ENCODE peak calls at places on chromosomes 4 and X, in seven cellular contexts. U, A, S, J, M, C and Y are unnamed samples.

GRCh38 chr4:42309571-42310260 is 87.6 kb upstream of the SHISA3 start:
- DNase-seq in M (no peak), C (no peak), J (no peak), A (no peak), S (no peak), U (no peak), Y (no peak)

GRCh38 chrX:74449937-74450330 is 28.6 kb downstream of the SLC16A2 start:
- DNase-seq in S (peak; percentile 81), C (peak; percentile 70), A (no peak), M (peak; percentile 68), U (peak; percentile 83), J (peak; percentile 23), Y (peak; percentile 29)

GRCh38 chrX:9704876-9705465 is 60.7 kb downstream of the GPR143 start:
- DNase-seq in C (no peak), J (no peak), U (no peak), A (no peak), M (no peak), S (no peak), Y (no peak)

GRCh38 chr4:99067617-99068016 is 21.0 kb downstream of the ADH5 start:
- DNase-seq in M (no peak), C (no peak), J (no peak), S (no peak), A (no peak), U (no peak), Y (no peak)

GRCh38 chrX:71143508-71143907 is 1.1 kb upstream of the NLGN3 start:
- DNase-seq in S (peak; percentile 45), M (peak; percentile 41), U (no peak), A (no peak), C (no peak), J (no peak), Y (no peak)

GRCh38 chr4:139144161-139144859 is 32.7 kb downstream of the ELF2 start:
- DNase-seq in U (peak; percentile 77), M (peak; percentile 66), S (peak; percentile 76), C (peak; percentile 62), J (peak; percentile 50), A (no peak), Y (peak; percentile 49)

GRCh38 chrX:133232331-133232730 is 14.2 kb upstream of the TFDP3 start:
- DNase-seq in C (no peak), J (no peak), A (no peak), S (no peak), M (no peak), U (peak; percentile 35), Y (no peak)

GRCh38 chr4:109861271-109861670 is 13.4 kb downstream of the LRIT3 start:
- DNase-seq in A (no peak), C (no peak), J (no peak), S (no peak), U (no peak), M (no peak), Y (no peak)

GRCh38 chr4:75514949-75515612 is 808 bp downstream of the THAP6 start:
- DNase-seq in U (peak; percentile 4), S (peak; percentile 16), J (no peak), M (no peak), C (no peak), A (no peak), Y (no peak)

DNA sequence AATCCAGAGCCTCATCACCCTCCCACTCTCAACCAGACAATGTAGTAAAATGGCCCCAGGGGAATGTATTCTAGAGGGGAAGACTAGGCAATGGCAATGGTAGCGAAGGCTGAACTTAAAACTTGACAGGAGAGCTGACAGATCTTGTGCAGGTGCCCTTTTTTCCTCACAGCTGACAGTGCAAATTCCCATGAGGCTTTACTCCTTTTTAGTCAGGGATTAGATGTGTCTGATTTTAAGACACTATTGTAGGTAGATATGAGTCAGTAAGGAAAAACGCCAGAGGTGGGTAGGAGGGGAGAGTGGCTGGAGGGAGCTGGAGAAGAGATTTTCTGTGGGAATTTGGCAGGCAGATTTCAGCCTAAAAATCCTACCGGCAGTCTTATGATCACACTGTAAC is 10.7 kb downstream of the CAPN6 start:
- DNase-seq in M (no peak), S (no peak), A (no peak), J (no peak), U (no peak), C (no peak), Y (no peak)
- H3K4me3 ChIP-seq in M (no peak overlapping the region), S (no peak overlapping the region), A (no peak overlapping the region), J (no peak overlapping the region), U (no peak overlapping the region), C (no peak overlapping the region), Y (no peak overlapping the region)

DNA sequence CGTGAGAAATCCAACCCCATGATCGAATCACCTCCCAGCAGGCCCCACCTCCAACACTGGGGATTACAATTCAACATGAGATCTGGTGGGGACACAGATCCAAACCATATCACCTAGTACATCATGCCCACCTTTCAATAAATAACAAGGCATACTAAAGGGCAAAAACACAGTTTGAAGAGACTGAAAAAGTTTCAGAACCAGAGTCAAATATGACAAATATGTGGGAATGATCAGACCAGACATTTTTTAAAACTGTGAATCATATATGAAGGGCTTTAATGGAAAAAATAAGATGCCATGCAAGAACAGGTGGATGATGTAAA is 167.3 kb downstream of the CAMK2D start:
- DNase-seq in C (no peak), J (no peak), U (no peak), A (no peak), M (no peak), S (no peak), Y (no peak)
- H3K9ac ChIP-seq in C (no peak overlapping the region), J (no peak overlapping the region), U (no peak overlapping the region), A (no peak overlapping the region), M (no peak overlapping the region), S (no peak overlapping the region), Y (no peak overlapping the region)

GRCh38 chr4:152820073-152820472 is 40.3 kb downstream of the ARFIP1 start:
- DNase-seq in S (no peak), J (no peak), U (no peak), A (no peak), C (no peak), M (no peak), Y (no peak)
- H3K9me3 ChIP-seq in S (no peaks in the 10 kb centered on the region), J (peaks cover 1% of the 10 kb centered on the region), U (no peaks in the 10 kb centered on the region), A (peaks cover 34% of the 10 kb centered on the region), C (no peaks in the 10 kb centered on the region), M (no peaks in the 10 kb centered on the region), Y (no peaks in the 10 kb centered on the region)

DNA sequence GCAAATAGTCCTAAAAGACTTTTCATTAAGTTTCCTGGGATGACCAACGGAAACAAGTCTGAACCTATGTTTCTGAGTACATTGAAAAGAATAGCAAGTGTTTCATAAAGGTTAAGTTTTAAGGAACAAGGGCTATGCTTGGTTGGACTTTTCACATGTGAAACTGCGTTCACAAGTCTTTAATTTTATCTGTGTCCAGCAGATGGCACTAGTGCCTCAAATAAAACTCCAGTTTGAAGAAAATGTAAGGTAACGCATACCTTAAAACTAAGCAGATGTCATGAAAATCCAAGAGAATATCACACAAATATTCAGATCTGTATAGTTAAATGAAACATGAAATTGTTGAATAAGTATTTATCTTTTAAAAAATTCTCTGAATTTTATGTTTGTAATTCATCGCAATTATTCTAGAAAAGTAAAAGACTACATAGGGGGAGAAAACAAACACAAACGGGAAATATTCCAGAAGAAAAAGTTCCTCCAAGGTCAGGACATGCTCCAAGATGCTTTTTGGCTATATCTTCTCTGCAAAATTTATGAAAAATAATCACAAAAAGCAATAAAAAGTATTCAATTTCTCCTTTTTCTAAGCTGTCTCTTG is 89.6 kb upstream of the MAD2L1 start:
- DNase-seq in S (peak; percentile 60), C (peak; percentile 51), A (peak; percentile 69), J (peak; percentile 69), M (peak; percentile 80), U (peak; percentile 35), Y (peak; percentile 87)
- H3K4me3 ChIP-seq in S (no peak overlapping the region), C (no peak overlapping the region), A (no peak overlapping the region), J (no peak overlapping the region), M (no peak overlapping the region), U (no peak overlapping the region), Y (no peak overlapping the region)

GRCh38 chr4:159598602-159599001 is 495.7 kb downstream of the RAPGEF2 start:
- DNase-seq in M (no peak), J (no peak), U (no peak), S (no peak), C (peak; percentile 3), A (no peak), Y (no peak)

GRCh38 chr4:159594576-159594975 is 491.7 kb downstream of the RAPGEF2 start:
- DNase-seq in S (no peak), C (no peak), M (no peak), A (no peak), U (no peak), J (no peak), Y (no peak)

GRCh38 chr4:159593157-159593556 is 490.3 kb downstream of the RAPGEF2 start:
- DNase-seq in S (no peak), M (no peak), J (no peak), A (no peak), C (no peak), U (no peak), Y (no peak)

GRCh38 chr4:159593651-159594050 is 490.8 kb downstream of the RAPGEF2 start:
- DNase-seq in U (no peak), J (no peak), C (no peak), A (no peak), S (no peak), M (no peak), Y (no peak)
- H3K9ac ChIP-seq in U (no peak overlapping the region), J (no peak overlapping the region), C (no peak overlapping the region), A (no peak overlapping the region), S (no peak overlapping the region), M (no peak overlapping the region), Y (no peak overlapping the region)

GRCh38 chrX:106726485-106727437 is at the start of gene RNF128:
- DNase-seq in S (peak; percentile 62), A (no peak), J (peak; percentile 22), U (peak; percentile 62), M (peak; percentile 26), C (peak; percentile 20), Y (peak; percentile 37)
- H3K9me3 ChIP-seq in S (no peaks in the 10 kb centered on the region), A (no peaks in the 10 kb centered on the region), J (no peaks in the 10 kb centered on the region), U (no peaks in the 10 kb centered on the region), M (no peaks in the 10 kb centered on the region), C (no peaks in the 10 kb centered on the region), Y (peaks cover 10% of the 10 kb centered on the region)

DNA sequence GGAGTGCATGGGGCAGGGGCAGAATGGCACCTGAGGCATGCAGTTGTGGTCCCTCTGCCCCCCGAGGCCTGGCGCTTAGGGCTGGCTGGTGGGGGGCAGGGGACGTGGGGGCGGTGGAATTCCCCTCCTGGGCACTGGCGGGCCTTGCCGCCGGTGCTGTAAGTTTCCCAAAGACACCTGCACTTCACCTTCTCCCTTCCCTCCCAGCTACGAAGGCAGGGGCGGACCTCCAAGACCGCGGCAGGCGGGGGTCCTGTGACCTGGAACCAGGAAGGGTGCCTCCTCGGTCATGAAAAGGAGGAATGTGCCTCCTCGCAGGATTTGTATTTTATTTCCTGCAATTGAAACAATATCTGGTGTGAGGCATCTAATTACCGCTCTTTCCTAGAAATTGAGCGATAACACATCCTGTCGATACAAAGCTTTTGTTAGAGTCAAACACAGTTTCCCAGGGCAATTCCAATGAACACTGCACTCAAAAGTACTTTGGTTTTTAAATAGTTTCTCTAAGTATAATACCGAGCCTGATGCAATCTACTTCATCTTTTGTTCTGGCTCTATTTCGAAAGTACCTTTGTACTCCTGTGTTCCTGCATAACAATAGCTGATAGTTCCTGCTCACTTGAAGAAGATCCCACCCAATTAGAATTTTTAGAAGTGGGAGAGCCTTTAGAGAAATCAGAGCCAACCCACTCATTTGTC is 12.3 kb upstream of the ADRA2C start:
- DNase-seq in U (no peak), S (no peak), C (no peak), A (no peak), J (no peak), M (no peak), Y (no peak)
- H3K4me3 ChIP-seq in U (no peak overlapping the region), S (no peak overlapping the region), C (no peak overlapping the region), A (no peak overlapping the region), J (no peak overlapping the region), M (no peak overlapping the region), Y (no peak overlapping the region)